ENCODE peak calls at places on chromosomes 4 and X, in eight cellular contexts. One of them, this sample, is unnamed.

GRCh38 chr4:80407246-80407645 is 71.7 kb downstream of the CFAP299 start:
- DNase-seq in GM23338: no peak
- DNase-seq in cardiac muscle cell: no peak
- DNase-seq in lower lobe of right lung: no peak
- DNase-seq in BE2C: no peak
- DNase-seq in colonic mucosa: no peak
- DNase-seq in PC-3: peak; percentile 2
- DNase-seq in tibial nerve: peak; percentile 62
- DNase-seq in this sample: no peak

GRCh38 chr4:11505225-11505971 is 76.7 kb upstream of the HS3ST1 start:
- DNase-seq in GM23338: no peak
- DNase-seq in cardiac muscle cell: no peak
- DNase-seq in lower lobe of right lung: no peak
- DNase-seq in BE2C: no peak
- DNase-seq in colonic mucosa: peak; percentile 60
- DNase-seq in PC-3: peak; percentile 95
- DNase-seq in tibial nerve: no peak
- DNase-seq in this sample: no peak

GRCh38 chr4:3402409-3403103 is 39.2 kb upstream of the HGFAC start:
- DNase-seq in GM23338: no peak
- DNase-seq in cardiac muscle cell: no peak
- DNase-seq in lower lobe of right lung: peak; percentile 48
- DNase-seq in BE2C: no peak
- DNase-seq in colonic mucosa: no peak
- DNase-seq in PC-3: no peak
- DNase-seq in tibial nerve: no peak
- DNase-seq in this sample: no peak

GRCh38 chr4:119017634-119018033 is 118.0 kb upstream of the MYOZ2 start:
- DNase-seq in GM23338: no peak
- DNase-seq in cardiac muscle cell: no peak
- DNase-seq in lower lobe of right lung: no peak
- DNase-seq in BE2C: no peak
- DNase-seq in colonic mucosa: no peak
- DNase-seq in PC-3: no peak
- DNase-seq in tibial nerve: no peak
- DNase-seq in this sample: no peak

GRCh38 chrX:20857746-20858145 is 516.5 kb upstream of the CNKSR2 start:
- DNase-seq in GM23338: no peak
- DNase-seq in cardiac muscle cell: no peak
- DNase-seq in lower lobe of right lung: no peak
- DNase-seq in BE2C: no peak
- DNase-seq in colonic mucosa: no peak
- DNase-seq in PC-3: peak; percentile 52
- DNase-seq in tibial nerve: no peak
- DNase-seq in this sample: no peak

GRCh38 chrX:80807606-80808159 is 2.0 kb downstream of the BRWD3 start:
- DNase-seq in GM23338: no peak
- DNase-seq in cardiac muscle cell: no peak
- DNase-seq in lower lobe of right lung: no peak
- DNase-seq in BE2C: no peak
- DNase-seq in colonic mucosa: no peak
- DNase-seq in PC-3: no peak
- DNase-seq in tibial nerve: no peak
- DNase-seq in this sample: no peak

GRCh38 chr4:42915484-42915883 is 23.0 kb downstream of the GRXCR1 start:
- DNase-seq in GM23338: no peak
- DNase-seq in cardiac muscle cell: no peak
- DNase-seq in lower lobe of right lung: no peak
- DNase-seq in BE2C: no peak
- DNase-seq in colonic mucosa: no peak
- DNase-seq in PC-3: peak; percentile 90
- DNase-seq in tibial nerve: no peak
- DNase-seq in this sample: no peak

GRCh38 chrX:105167233-105167632 is 53.3 kb downstream of the TEX13A start:
- DNase-seq in GM23338: no peak
- DNase-seq in cardiac muscle cell: no peak
- DNase-seq in lower lobe of right lung: no peak
- DNase-seq in BE2C: no peak
- DNase-seq in colonic mucosa: no peak
- DNase-seq in PC-3: peak; percentile 88
- DNase-seq in tibial nerve: no peak
- DNase-seq in this sample: no peak

GRCh38 chr4:120664851-120665250 is 257.7 kb downstream of the PRDM5 start:
- DNase-seq in GM23338: no peak
- DNase-seq in cardiac muscle cell: no peak
- DNase-seq in lower lobe of right lung: no peak
- DNase-seq in BE2C: no peak
- DNase-seq in colonic mucosa: no peak
- DNase-seq in PC-3: no peak
- DNase-seq in tibial nerve: no peak
- DNase-seq in this sample: no peak

GRCh38 chrX:103431316-103431715 is 55.0 kb downstream of the BEX3 start:
- DNase-seq in GM23338: no peak
- DNase-seq in cardiac muscle cell: no peak
- DNase-seq in lower lobe of right lung: no peak
- DNase-seq in BE2C: no peak
- DNase-seq in colonic mucosa: peak; percentile 23
- DNase-seq in PC-3: peak; percentile 21
- DNase-seq in tibial nerve: no peak
- DNase-seq in this sample: no peak

GRCh38 chrX:48045410-48046311 is 25.8 kb downstream of the ZNF630 start:
- DNase-seq in GM23338: no peak
- DNase-seq in cardiac muscle cell: no peak
- DNase-seq in lower lobe of right lung: no peak
- DNase-seq in BE2C: no peak
- DNase-seq in colonic mucosa: peak; percentile 32
- DNase-seq in PC-3: peak; percentile 46
- DNase-seq in tibial nerve: no peak
- DNase-seq in this sample: no peak

DNA sequence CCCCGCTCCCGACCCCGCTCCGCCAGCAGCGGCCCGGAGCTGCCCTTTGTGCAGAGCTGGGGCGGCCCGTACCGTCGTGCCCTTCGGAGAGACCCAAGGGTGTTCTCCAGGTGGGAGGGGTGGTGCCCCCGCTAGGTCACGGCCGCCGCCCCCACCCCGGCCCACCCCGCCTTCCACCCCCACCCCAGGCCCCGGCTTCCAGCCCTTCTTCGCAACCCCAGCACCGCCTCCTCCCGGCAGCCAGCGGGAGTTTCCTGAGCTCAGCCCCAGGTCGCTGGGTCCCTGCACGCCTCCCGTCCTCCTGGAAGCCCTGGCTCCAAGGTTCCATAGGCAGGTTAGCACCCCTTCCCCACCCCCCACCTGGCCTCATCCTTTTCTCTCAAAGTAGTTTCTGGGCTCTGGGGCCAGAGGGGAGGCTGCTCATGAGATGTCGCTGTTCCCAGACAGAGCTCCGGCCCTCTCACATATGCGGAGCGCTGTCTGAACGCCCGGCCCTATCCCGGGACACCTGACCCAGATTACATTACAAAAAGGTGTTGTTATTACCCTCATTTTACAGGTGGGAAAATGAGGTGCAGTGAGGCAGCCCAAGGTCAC is 25.2 kb upstream of the FGFR3 start:
- DNase-seq in GM23338: peak; percentile 91
- DNase-seq in cardiac muscle cell: peak; percentile 52
- DNase-seq in lower lobe of right lung: peak; percentile 82
- DNase-seq in BE2C: peak; percentile 71
- DNase-seq in colonic mucosa: peak; percentile 45
- DNase-seq in PC-3: no peak
- DNase-seq in tibial nerve: no peak
- DNase-seq in this sample: peak; percentile 60
- H3K4me1 ChIP-seq in GM23338: peaks cover 25% of the 10 kb centered on the region
- H3K4me1 ChIP-seq in cardiac muscle cell: peaks cover 18% of the 10 kb centered on the region
- H3K4me1 ChIP-seq in lower lobe of right lung: peaks cover 51% of the 10 kb centered on the region
- H3K4me1 ChIP-seq in BE2C: peaks cover 7% of the 10 kb centered on the region
- H3K4me1 ChIP-seq in colonic mucosa: peaks cover 4% of the 10 kb centered on the region
- H3K4me1 ChIP-seq in PC-3: no peaks in the 10 kb centered on the region
- H3K4me1 ChIP-seq in tibial nerve: peaks cover 33% of the 10 kb centered on the region
- H3K4me1 ChIP-seq in this sample: no peaks in the 10 kb centered on the region

DNA sequence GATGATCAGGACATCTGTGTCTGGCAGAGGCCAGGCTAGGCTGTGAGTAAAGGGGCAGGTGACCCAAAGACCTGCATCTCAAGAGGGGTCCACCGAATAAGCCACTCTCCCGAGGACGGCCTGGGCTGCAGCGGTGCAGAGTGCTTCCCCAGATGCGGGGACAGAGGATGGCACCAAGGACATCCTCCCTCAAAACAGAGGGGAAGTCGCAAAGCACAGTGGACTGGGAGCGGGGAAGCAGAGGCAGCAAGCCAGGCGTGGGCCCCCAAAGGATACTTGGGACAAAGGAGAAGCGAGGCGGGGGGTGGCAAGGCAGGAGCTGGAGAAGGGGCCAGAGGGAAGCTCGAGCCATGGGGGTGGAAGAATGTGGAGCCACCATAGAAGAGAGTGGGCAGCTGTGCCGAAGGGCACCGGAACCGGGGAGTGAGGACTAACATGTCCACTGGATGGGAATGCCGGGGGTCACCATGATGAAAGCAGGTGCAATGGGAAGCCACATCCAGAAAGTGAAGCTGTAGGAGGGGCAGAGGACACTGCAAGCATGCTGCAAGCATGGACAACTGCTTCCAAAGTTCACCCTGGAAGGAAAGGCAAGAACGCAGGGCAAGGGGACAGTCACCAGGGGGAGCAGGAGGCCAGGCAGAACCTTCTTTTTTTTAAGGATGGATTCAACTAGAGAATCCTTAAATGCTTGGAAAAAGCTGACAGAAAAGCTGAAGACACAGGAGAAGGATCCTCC is 169.6 kb downstream of the AFAP1 start:
- DNase-seq in GM23338: peak; percentile 61
- DNase-seq in cardiac muscle cell: peak; percentile 46
- DNase-seq in lower lobe of right lung: no peak
- DNase-seq in BE2C: no peak
- DNase-seq in colonic mucosa: no peak
- DNase-seq in PC-3: peak; percentile 15
- DNase-seq in tibial nerve: no peak
- DNase-seq in this sample: no peak
- TF ChIP-seq CTCF in GM23338: peak; percentile 64
- TF ChIP-seq CTCF in cardiac muscle cell: peak; percentile 53
- TF ChIP-seq CTCF in lower lobe of right lung: peak; percentile 53
- TF ChIP-seq CTCF in BE2C: peak; percentile 67
- TF ChIP-seq CTCF in colonic mucosa: no peak
- TF ChIP-seq CTCF in PC-3: peak; percentile 52
- TF ChIP-seq CTCF in tibial nerve: peak; percentile 24
- TF ChIP-seq CTCF in this sample: no peak

DNA sequence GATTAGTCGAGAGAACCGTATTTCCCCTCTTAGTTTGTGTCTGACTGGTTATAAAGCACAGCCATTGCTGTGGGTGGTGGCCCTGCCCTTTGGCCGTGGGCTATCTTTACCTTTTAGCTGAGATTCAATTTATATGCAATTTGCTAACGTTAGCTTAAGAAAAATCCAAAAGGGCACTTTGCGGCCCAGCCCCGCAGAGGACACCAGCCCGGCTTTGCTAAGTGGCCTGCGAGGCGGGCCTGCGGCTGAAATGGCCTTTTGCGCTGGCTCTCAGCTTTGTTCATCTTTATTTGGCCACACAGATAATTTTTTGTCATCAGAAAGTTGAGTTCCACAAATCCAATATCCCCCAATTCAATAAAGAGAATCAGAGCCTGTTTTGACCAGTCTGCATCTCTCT is 48.3 kb downstream of the CPZ start:
- DNase-seq in GM23338: no peak
- DNase-seq in cardiac muscle cell: no peak
- DNase-seq in lower lobe of right lung: peak; percentile 11
- DNase-seq in BE2C: no peak
- DNase-seq in colonic mucosa: no peak
- DNase-seq in PC-3: no peak
- DNase-seq in tibial nerve: no peak
- DNase-seq in this sample: no peak
- H3K4me1 ChIP-seq in GM23338: no peaks in the 10 kb centered on the region
- H3K4me1 ChIP-seq in cardiac muscle cell: no peaks in the 10 kb centered on the region
- H3K4me1 ChIP-seq in lower lobe of right lung: no peaks in the 10 kb centered on the region
- H3K4me1 ChIP-seq in BE2C: no peaks in the 10 kb centered on the region
- H3K4me1 ChIP-seq in colonic mucosa: no peaks in the 10 kb centered on the region
- H3K4me1 ChIP-seq in PC-3: no peaks in the 10 kb centered on the region
- H3K4me1 ChIP-seq in tibial nerve: no peaks in the 10 kb centered on the region
- H3K4me1 ChIP-seq in this sample: no peaks in the 10 kb centered on the region

GRCh38 chr4:98929341-98930267 is 671 bp upstream of the EIF4E start:
- DNase-seq in GM23338: peak; percentile 64
- DNase-seq in cardiac muscle cell: no peak
- DNase-seq in lower lobe of right lung: peak; percentile 76
- DNase-seq in BE2C: peak; percentile 44
- DNase-seq in colonic mucosa: peak; percentile 74
- DNase-seq in PC-3: peak; percentile 95
- DNase-seq in tibial nerve: peak; percentile 51
- DNase-seq in this sample: no peak

GRCh38 chr4:98928131-98928504 is 815 bp downstream of the EIF4E start:
- DNase-seq in GM23338: peak; percentile 94
- DNase-seq in cardiac muscle cell: peak; percentile 84
- DNase-seq in lower lobe of right lung: peak; percentile 71
- DNase-seq in BE2C: peak; percentile 89
- DNase-seq in colonic mucosa: peak; percentile 80
- DNase-seq in PC-3: peak; percentile 57
- DNase-seq in tibial nerve: peak; percentile 54
- DNase-seq in this sample: peak; percentile 56

GRCh38 chr4:98932539-98932938 is 3.6 kb upstream of the EIF4E start:
- DNase-seq in GM23338: no peak
- DNase-seq in cardiac muscle cell: no peak
- DNase-seq in lower lobe of right lung: no peak
- DNase-seq in BE2C: no peak
- DNase-seq in colonic mucosa: no peak
- DNase-seq in PC-3: peak; percentile 40
- DNase-seq in tibial nerve: no peak
- DNase-seq in this sample: no peak

GRCh38 chr4:98930311-98930865 is 1.5 kb upstream of the EIF4E start:
- DNase-seq in GM23338: no peak
- DNase-seq in cardiac muscle cell: no peak
- DNase-seq in lower lobe of right lung: no peak
- DNase-seq in BE2C: no peak
- DNase-seq in colonic mucosa: no peak
- DNase-seq in PC-3: no peak
- DNase-seq in tibial nerve: no peak
- DNase-seq in this sample: no peak

DNA sequence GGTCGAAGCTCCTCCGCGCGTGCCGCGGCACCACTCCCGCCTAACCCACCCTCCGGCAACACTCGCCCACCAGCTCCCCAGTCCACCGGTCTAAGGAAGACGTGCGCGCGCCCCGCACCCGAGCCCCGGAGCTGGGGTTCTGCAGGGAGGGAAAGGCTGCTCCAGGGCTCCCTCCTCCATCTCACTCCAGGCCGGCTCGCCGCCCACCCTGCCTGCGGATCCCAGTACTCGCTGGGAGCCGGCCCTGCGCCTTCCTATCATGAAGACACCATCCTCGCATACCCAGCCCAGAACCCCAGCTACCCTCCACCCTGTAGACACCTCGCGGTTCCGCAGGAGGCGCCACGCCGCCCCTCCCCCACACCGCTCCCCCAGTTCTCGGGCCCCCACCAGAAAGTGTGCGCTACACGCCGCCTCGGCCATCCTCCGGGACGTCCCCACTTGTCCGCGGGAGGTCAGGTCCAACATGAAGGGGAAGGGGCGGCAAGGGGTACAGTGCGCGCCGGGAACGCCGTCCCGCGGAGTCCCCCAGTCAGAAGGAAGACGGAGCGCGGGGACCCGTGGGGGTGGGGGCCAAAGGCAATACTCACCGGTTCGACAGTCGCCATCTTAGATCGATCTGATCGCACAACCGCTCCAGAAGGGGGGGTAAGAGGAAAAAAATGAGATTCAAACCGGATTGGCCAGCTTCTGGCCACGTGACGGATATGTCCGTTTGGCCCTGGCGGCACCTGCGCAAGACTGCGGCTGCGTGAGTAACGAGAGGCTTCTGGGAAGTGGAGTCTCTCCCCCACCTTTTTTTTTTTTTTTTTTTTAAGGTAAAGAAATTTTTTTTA is at the start of gene EIF4E:
- DNase-seq in GM23338: peak; percentile 99
- DNase-seq in cardiac muscle cell: peak; percentile 97
- DNase-seq in lower lobe of right lung: peak; percentile 99
- DNase-seq in BE2C: peak; percentile 97
- DNase-seq in colonic mucosa: peak; percentile 97
- DNase-seq in PC-3: peak; percentile 96
- DNase-seq in tibial nerve: peak; percentile 95
- DNase-seq in this sample: peak; percentile 98
- TF ChIP-seq CTCF in GM23338: no peak
- TF ChIP-seq CTCF in cardiac muscle cell: no peak
- TF ChIP-seq CTCF in lower lobe of right lung: no peak
- TF ChIP-seq CTCF in BE2C: peak; percentile 5
- TF ChIP-seq CTCF in colonic mucosa: no peak
- TF ChIP-seq CTCF in PC-3: no peak
- TF ChIP-seq CTCF in tibial nerve: no peak
- TF ChIP-seq CTCF in this sample: no peak

This sample was measured in pancreas.